ENCODE peak calls at places on chromosome 13, in five cellular contexts. O is naive thymus-derived CD8-positive, alpha-beta T cell; D is bronchial epithelial cell; K is astrocyte of the spinal cord; J is endodermal cell. X is an unnamed sample.

GRCh38 chr13:110062777-110063442 is 244.0 kb downstream of the COL4A1 start:
- DNase-seq in J (no peak), K (no peak), D (no peak), O (no peak), X (no peak)

GRCh38 chr13:72507394-72508199 is 219.8 kb downstream of the MZT1 start:
- DNase-seq in O (no peak), D (no peak), K (no peak), J (no peak), X (no peak)

GRCh38 chr13:35764359-35765015 is 288.0 kb upstream of the MAB21L1 start:
- DNase-seq in K (peak), O (no peak), J (no peak), D (no peak), X (no peak)

GRCh38 chr13:94712287-94712811 is at the start of gene SOX21:
- DNase-seq in K (no peak), J (peak), D (no peak), O (no peak), X (peak)

GRCh38 chr13:21670883-21671792 is at the start of gene FGF9:
- DNase-seq in J (peak), O (peak), K (peak), D (peak), X (peak)

GRCh38 chr13:104837756-104838155 is 1697.7 kb downstream of the EFNB2 start:
- DNase-seq in O (no peak), D (no peak), J (no peak), K (no peak), X (no peak)

GRCh38 chr13:64078480-64078936 is 2662.9 kb upstream of the PCDH20 start:
- DNase-seq in K (no peak), D (no peak), O (no peak), J (peak), X (no peak)

GRCh38 chr13:79779761-79780160 is 298.8 kb downstream of the NDFIP2 start:
- DNase-seq in D (peak), K (peak), J (peak), O (no peak), X (peak)

GRCh38 chr13:51644649-51645048 is 60.4 kb downstream of the WDFY2 start:
- DNase-seq in J (no peak), O (no peak), K (peak), D (peak), X (peak)

GRCh38 chr13:62014299-62014698 is 598.6 kb upstream of the PCDH20 start:
- DNase-seq in K (peak), D (peak), O (no peak), J (no peak), X (peak)

GRCh38 chr13:61414686-61415664 is 674 bp downstream of the PCDH20 start:
- DNase-seq in D (peak), J (peak), K (peak), O (no peak), X (peak)

GRCh38 chr13:36528105-36528504 is 95.8 kb downstream of the CCNA1 start:
- DNase-seq in O (no peak), J (no peak), K (no peak), D (no peak), X (no peak)

GRCh38 chr13:46168341-46168740 is 13.6 kb downstream of the LCP1 start:
- DNase-seq in J (no peak), D (no peak), K (no peak), O (no peak), X (no peak)

GRCh38 chr13:50699874-50700663 is 143.4 kb downstream of the DLEU7 start:
- DNase-seq in K (no peak), D (no peak), J (no peak), O (no peak), X (no peak)

GRCh38 chr13:54124700-54125099 is 1096.1 kb downstream of the OLFM4 start:
- DNase-seq in O (no peak), D (no peak), J (no peak), K (no peak), X (no peak)

GRCh38 chr13:98960331-98961203 is 17.3 kb downstream of the DOCK9 start:
- DNase-seq in J (no peak), D (no peak), K (no peak), O (no peak), X (no peak)

GRCh38 chr13:51942189-51942588 is 69.1 kb downstream of the ATP7B start:
- DNase-seq in O (peak), K (no peak), J (no peak), D (peak), X (peak)

GRCh38 chr13:78660130-78660857 is 1.3 kb upstream of the OBI1 start:
- DNase-seq in O (peak), K (no peak), J (peak), D (no peak), X (no peak)

GRCh38 chr13:26961890-26962615 is 201.5 kb upstream of the GPR12 start:
- DNase-seq in K (no peak), J (no peak), O (no peak), D (no peak), X (no peak)

GRCh38 chr13:104683789-104684188 is 1617.6 kb upstream of the SLC10A2 start:
- DNase-seq in J (no peak), K (peak), D (peak), O (no peak), X (peak)

GRCh38 chr13:48160879-48161278 is 66.0 kb upstream of the MED4 start:
- DNase-seq in K (peak), O (no peak), J (no peak), D (peak), X (peak)